ENCODE peak calls at places on chromosomes 2 and 18, in four cellular contexts. One of them, this sample, is unnamed.

GRCh38 chr2:68366083-68366560 is 1.0 kb downstream of the PLEK start:
- DNase-seq in sciatic nerve: no peak
- DNase-seq in T-helper 17 cell: no peak
- DNase-seq in bronchial epithelial cell: no peak
- DNase-seq in this sample: no peak

GRCh38 chr2:235021752-235022151 is 69.9 kb downstream of the SH3BP4 start:
- DNase-seq in sciatic nerve: no peak
- DNase-seq in bronchial epithelial cell: peak
- DNase-seq in T-helper 17 cell: no peak
- DNase-seq in this sample: no peak

GRCh38 chr2:162277344-162277743 is 34.1 kb upstream of the FAP start:
- DNase-seq in bronchial epithelial cell: no peak
- DNase-seq in sciatic nerve: no peak
- DNase-seq in T-helper 17 cell: no peak
- DNase-seq in this sample: no peak

GRCh38 chr18:55264108-55264507 is 304.8 kb upstream of the CCDC68 start:
- DNase-seq in bronchial epithelial cell: peak
- DNase-seq in T-helper 17 cell: no peak
- DNase-seq in sciatic nerve: no peak
- DNase-seq in this sample: no peak

GRCh38 chr18:75208055-75208835 is 694 bp downstream of the PTGR3 start:
- DNase-seq in T-helper 17 cell: peak
- DNase-seq in sciatic nerve: peak
- DNase-seq in bronchial epithelial cell: peak
- DNase-seq in this sample: peak

GRCh38 chr2:63078852-63079606 is 28.4 kb downstream of the OTX1 start:
- DNase-seq in sciatic nerve: no peak
- DNase-seq in bronchial epithelial cell: peak
- DNase-seq in T-helper 17 cell: no peak
- DNase-seq in this sample: no peak

GRCh38 chr2:237723613-237724012 is 75.0 kb upstream of the RBM44 start:
- DNase-seq in T-helper 17 cell: no peak
- DNase-seq in bronchial epithelial cell: peak
- DNase-seq in sciatic nerve: no peak
- DNase-seq in this sample: no peak

GRCh38 chr2:233121856-233122255 is 61.7 kb downstream of the INPP5D start:
- DNase-seq in sciatic nerve: no peak
- DNase-seq in bronchial epithelial cell: no peak
- DNase-seq in T-helper 17 cell: no peak
- DNase-seq in this sample: no peak

GRCh38 chr2:216792222-216793001 is 67.5 kb downstream of the TNP1 start:
- DNase-seq in T-helper 17 cell: no peak
- DNase-seq in bronchial epithelial cell: peak
- DNase-seq in sciatic nerve: no peak
- DNase-seq in this sample: no peak

GRCh38 chr2:177175917-177176668 is 36.5 kb upstream of the HNRNPA3 start:
- DNase-seq in bronchial epithelial cell: no peak
- DNase-seq in sciatic nerve: no peak
- DNase-seq in T-helper 17 cell: no peak
- DNase-seq in this sample: no peak

GRCh38 chr18:76565238-76566173 is 70.5 kb upstream of the ZNF516 start:
- DNase-seq in T-helper 17 cell: no peak
- DNase-seq in sciatic nerve: peak
- DNase-seq in bronchial epithelial cell: peak
- DNase-seq in this sample: no peak

GRCh38 chr2:232634319-232635150 is 1.1 kb downstream of the EFHD1 start:
- DNase-seq in bronchial epithelial cell: no peak
- DNase-seq in T-helper 17 cell: no peak
- DNase-seq in sciatic nerve: peak
- DNase-seq in this sample: no peak

GRCh38 chr18:47754311-47755101 is 176.0 kb downstream of the SMAD2 start:
- DNase-seq in sciatic nerve: no peak
- DNase-seq in T-helper 17 cell: peak
- DNase-seq in bronchial epithelial cell: peak
- DNase-seq in this sample: peak

GRCh38 chr2:218961229-218961628 is 1.8 kb downstream of the CDK5R2 start:
- DNase-seq in bronchial epithelial cell: no peak
- DNase-seq in T-helper 17 cell: no peak
- DNase-seq in sciatic nerve: no peak
- DNase-seq in this sample: no peak

GRCh38 chr2:26033270-26033768 is 565 bp upstream of the RAB10 start:
- DNase-seq in bronchial epithelial cell: peak
- DNase-seq in T-helper 17 cell: no peak
- DNase-seq in sciatic nerve: no peak
- DNase-seq in this sample: no peak

GRCh38 chr2:20065885-20066602 is 14.6 kb upstream of the LAPTM4A start:
- DNase-seq in T-helper 17 cell: no peak
- DNase-seq in bronchial epithelial cell: peak
- DNase-seq in sciatic nerve: no peak
- DNase-seq in this sample: no peak

GRCh38 chr2:67669796-67670195 is 272.7 kb downstream of the ETAA1 start:
- DNase-seq in sciatic nerve: no peak
- DNase-seq in bronchial epithelial cell: no peak
- DNase-seq in T-helper 17 cell: no peak
- DNase-seq in this sample: no peak

GRCh38 chr2:27249891-27250651 is 12.8 kb downstream of the SLC30A3 start:
- DNase-seq in sciatic nerve: no peak
- DNase-seq in bronchial epithelial cell: peak
- DNase-seq in T-helper 17 cell: no peak
- DNase-seq in this sample: no peak

GRCh38 chr2:241999184-241999583 is 129.7 kb downstream of the RTP5 start:
- DNase-seq in sciatic nerve: peak
- DNase-seq in T-helper 17 cell: no peak
- DNase-seq in bronchial epithelial cell: no peak
- DNase-seq in this sample: no peak

GRCh38 chr18:6401687-6402086 is 13.0 kb downstream of the L3MBTL4 start:
- DNase-seq in bronchial epithelial cell: no peak
- DNase-seq in T-helper 17 cell: no peak
- DNase-seq in sciatic nerve: no peak
- DNase-seq in this sample: no peak

GRCh38 chr2:7014201-7014640 is 97.0 kb downstream of the RNF144A start:
- DNase-seq in bronchial epithelial cell: no peak
- DNase-seq in sciatic nerve: no peak
- DNase-seq in T-helper 17 cell: no peak
- DNase-seq in this sample: no peak

GRCh38 chr2:167509585-167509984 is 621.3 kb downstream of the XIRP2 start:
- DNase-seq in T-helper 17 cell: no peak
- DNase-seq in sciatic nerve: no peak
- DNase-seq in bronchial epithelial cell: peak
- DNase-seq in this sample: no peak

GRCh38 chr2:22355816-22356433 is 1029.1 kb upstream of the KLHL29 start:
- DNase-seq in bronchial epithelial cell: peak
- DNase-seq in T-helper 17 cell: no peak
- DNase-seq in sciatic nerve: peak
- DNase-seq in this sample: no peak

GRCh38 chr18:69397096-69397495 is 3.6 kb upstream of the DOK6 start:
- DNase-seq in T-helper 17 cell: no peak
- DNase-seq in sciatic nerve: no peak
- DNase-seq in bronchial epithelial cell: peak
- DNase-seq in this sample: no peak

GRCh38 chr2:25411281-25411680 is 69.6 kb upstream of the DNMT3A start:
- DNase-seq in sciatic nerve: no peak
- DNase-seq in T-helper 17 cell: no peak
- DNase-seq in bronchial epithelial cell: no peak
- DNase-seq in this sample: no peak

GRCh38 chr2:54720563-54720962 is 2.9 kb upstream of the EML6 start:
- DNase-seq in bronchial epithelial cell: no peak
- DNase-seq in T-helper 17 cell: no peak
- DNase-seq in sciatic nerve: no peak
- DNase-seq in this sample: no peak

GRCh38 chr2:163264376-163264775 is 425.8 kb upstream of the KCNH7 start:
- DNase-seq in sciatic nerve: no peak
- DNase-seq in bronchial epithelial cell: peak
- DNase-seq in T-helper 17 cell: no peak
- DNase-seq in this sample: no peak

GRCh38 chr2:2848621-2849443 is 517.8 kb upstream of the MYT1L start:
- DNase-seq in bronchial epithelial cell: no peak
- DNase-seq in sciatic nerve: no peak
- DNase-seq in T-helper 17 cell: no peak
- DNase-seq in this sample: no peak

GRCh38 chr2:149329470-149330126 is 789 bp upstream of the LYPD6 start:
- DNase-seq in sciatic nerve: peak
- DNase-seq in bronchial epithelial cell: peak
- DNase-seq in T-helper 17 cell: no peak
- DNase-seq in this sample: no peak